ENCODE peak calls at places on chromosomes 4 and X, in four cellular contexts. S is EL, J is dermis blood vessel endothelial cell, A is cerebellum. F is an unnamed sample.

GRCh38 chrX:14936561-14936960 is 63.3 kb downstream of the MOSPD2 start:
- DNase-seq in S (peak), J (peak), A (no peak), F (no peak)

GRCh38 chr4:77582716-77583115 is 22.9 kb upstream of the CXCL13 start:
- DNase-seq in S (peak), J (no peak), A (no peak), F (no peak)

GRCh38 chr4:186297013-186297645 is 31.1 kb downstream of the F11 start:
- DNase-seq in S (peak), J (peak), A (peak), F (peak)

GRCh38 chrX:47991263-47992092 is 12.3 kb downstream of the ZNF182 start:
- DNase-seq in S (peak), J (no peak), A (no peak), F (no peak)

GRCh38 chrX:103586314-103586646 is 965 bp downstream of the TCEAL4 start:
- DNase-seq in S (peak), J (peak), A (peak), F (no peak)

GRCh38 chr4:10082047-10082446 is 34.6 kb downstream of the WDR1 start:
- DNase-seq in S (no peak), J (no peak), A (no peak), F (peak)

GRCh38 chr4:156609421-156609820 is 362.2 kb downstream of the PDGFC start:
- DNase-seq in S (no peak), J (no peak), A (no peak), F (no peak)

GRCh38 chr4:186855111-186855510 is 131.5 kb upstream of the FAT1 start:
- DNase-seq in S (no peak), J (no peak), A (no peak), F (no peak)

GRCh38 chr4:139508581-139509237 is 47.3 kb downstream of the SETD7 start:
- DNase-seq in S (no peak), J (peak), A (no peak), F (no peak)

GRCh38 chr4:122668241-122668640 is 47.4 kb upstream of the IL21 start:
- DNase-seq in S (peak), J (no peak), A (no peak), F (no peak)

GRCh38 chr4:118776166-118776954 is 59.6 kb downstream of the SEC24D start:
- DNase-seq in S (peak), J (peak), A (no peak), F (no peak)

F was measured in frontal cortex.